ENCODE peak calls at places on chromosomes 1 and 21, in four cellular contexts. One of them, this sample, is unnamed.
A peak's percentile ranks its signal among the peaks of the same experiment; 100 is the strongest.

GRCh38 chr1:85244271-85245053 is 15.0 kb downstream of the C1orf52 start:
- DNase-seq in H1: no peak
- DNase-seq in HepG2: no peak
- DNase-seq in K562: peak; percentile 63
- DNase-seq in this sample: no peak

GRCh38 chr1:35269190-35269988 is 880 bp downstream of the ZMYM4 start:
- DNase-seq in H1: peak; percentile 47
- DNase-seq in HepG2: no peak
- DNase-seq in K562: no peak
- DNase-seq in this sample: no peak

GRCh38 chr1:157319567-157319966 is 181.4 kb upstream of the ETV3 start:
- DNase-seq in H1: no peak
- DNase-seq in HepG2: no peak
- DNase-seq in K562: no peak
- DNase-seq in this sample: no peak

GRCh38 chr1:151905070-151905442 is 4.3 kb downstream of the THEM4 start:
- DNase-seq in H1: no peak
- DNase-seq in HepG2: no peak
- DNase-seq in K562: peak; percentile 54
- DNase-seq in this sample: no peak

GRCh38 chr1:48302652-48303051 is 80.1 kb downstream of the SLC5A9 start:
- DNase-seq in H1: no peak
- DNase-seq in HepG2: no peak
- DNase-seq in K562: no peak
- DNase-seq in this sample: no peak

GRCh38 chr1:85149805-85150204 is 51.0 kb downstream of the SYDE2 start:
- DNase-seq in H1: no peak
- DNase-seq in HepG2: no peak
- DNase-seq in K562: no peak
- DNase-seq in this sample: no peak

GRCh38 chr1:233025566-233025965 is 75.2 kb downstream of the NTPCR start:
- DNase-seq in H1: no peak
- DNase-seq in HepG2: no peak
- DNase-seq in K562: no peak
- DNase-seq in this sample: no peak

GRCh38 chr1:84971957-84972356 is 25.0 kb downstream of the MCOLN2 start:
- DNase-seq in H1: no peak
- DNase-seq in HepG2: no peak
- DNase-seq in K562: no peak
- DNase-seq in this sample: no peak

GRCh38 chr1:24896176-24896575 is 33.9 kb downstream of the RUNX3 start:
- DNase-seq in H1: peak; percentile 39
- DNase-seq in HepG2: no peak
- DNase-seq in K562: no peak
- DNase-seq in this sample: no peak

GRCh38 chr1:224773646-224774045 is 155.8 kb upstream of the DNAH14 start:
- DNase-seq in H1: no peak
- DNase-seq in HepG2: no peak
- DNase-seq in K562: no peak
- DNase-seq in this sample: no peak

GRCh38 chr1:244709076-244709475 is 56.1 kb downstream of the DESI2 start:
- DNase-seq in H1: no peak
- DNase-seq in HepG2: no peak
- DNase-seq in K562: no peak
- DNase-seq in this sample: no peak

GRCh38 chr21:42063206-42063577 is 7.9 kb upstream of the UMODL1 start:
- DNase-seq in H1: no peak
- DNase-seq in HepG2: no peak
- DNase-seq in K562: no peak
- DNase-seq in this sample: no peak

GRCh38 chr1:62228139-62228882 is 33.7 kb downstream of the L1TD1 start:
- DNase-seq in H1: no peak
- DNase-seq in HepG2: no peak
- DNase-seq in K562: no peak
- DNase-seq in this sample: no peak

GRCh38 chr1:16009030-16009460 is 5.0 kb downstream of the SRARP start:
- DNase-seq in H1: peak; percentile 98
- DNase-seq in HepG2: peak; percentile 63
- DNase-seq in K562: peak; percentile 84
- DNase-seq in this sample: peak; percentile 97

GRCh38 chr1:23719162-23719820 is 24.0 kb upstream of the ELOA start:
- DNase-seq in H1: no peak
- DNase-seq in HepG2: no peak
- DNase-seq in K562: no peak
- DNase-seq in this sample: no peak

GRCh38 chr1:51981555-51981954 is 8.9 kb downstream of the RAB3B start:
- DNase-seq in H1: no peak
- DNase-seq in HepG2: no peak
- DNase-seq in K562: no peak
- DNase-seq in this sample: no peak

GRCh38 chr1:247357781-247358211 is 26.1 kb upstream of the ZNF496 start:
- DNase-seq in H1: no peak
- DNase-seq in HepG2: no peak
- DNase-seq in K562: no peak
- DNase-seq in this sample: no peak

GRCh38 chr1:156805766-156806511 is 10.7 kb downstream of the SH2D2A start:
- DNase-seq in H1: no peak
- DNase-seq in HepG2: no peak
- DNase-seq in K562: no peak
- DNase-seq in this sample: no peak

GRCh38 chr21:45344576-45344975 is 56.9 kb upstream of the POFUT2 start:
- DNase-seq in H1: no peak
- DNase-seq in HepG2: no peak
- DNase-seq in K562: no peak
- DNase-seq in this sample: no peak

GRCh38 chr1:202007703-202008489 is 2.5 kb upstream of the ELF3 start:
- DNase-seq in H1: peak; percentile 82
- DNase-seq in HepG2: no peak
- DNase-seq in K562: peak; percentile 74
- DNase-seq in this sample: peak; percentile 87

GRCh38 chr1:83574749-83575148 is 424.2 kb downstream of the TTLL7 start:
- DNase-seq in H1: no peak
- DNase-seq in HepG2: no peak
- DNase-seq in K562: no peak
- DNase-seq in this sample: no peak

GRCh38 chr1:186050360-186050759 is 316.2 kb downstream of the HMCN1 start:
- DNase-seq in H1: no peak
- DNase-seq in HepG2: no peak
- DNase-seq in K562: no peak
- DNase-seq in this sample: no peak

GRCh38 chr1:119483441-119484200 is 23.4 kb upstream of the HSD3B1 start:
- DNase-seq in H1: no peak
- DNase-seq in HepG2: no peak
- DNase-seq in K562: no peak
- DNase-seq in this sample: no peak

GRCh38 chr1:180181996-180182675 is 27.5 kb downstream of the QSOX1 start:
- DNase-seq in H1: no peak
- DNase-seq in HepG2: no peak
- DNase-seq in K562: no peak
- DNase-seq in this sample: no peak

GRCh38 chr1:212455406-212456165 is 22.9 kb downstream of the NENF start:
- DNase-seq in H1: peak; percentile 98
- DNase-seq in HepG2: peak; percentile 58
- DNase-seq in K562: peak; percentile 88
- DNase-seq in this sample: peak; percentile 93

GRCh38 chr1:18878538-18879220 is 19.2 kb upstream of the TAS1R2 start:
- DNase-seq in H1: no peak
- DNase-seq in HepG2: no peak
- DNase-seq in K562: no peak
- DNase-seq in this sample: no peak

GRCh38 chr1:147599362-147600118 is 58.2 kb downstream of the BCL9 start:
- DNase-seq in H1: peak; percentile 96
- DNase-seq in HepG2: peak; percentile 81
- DNase-seq in K562: peak; percentile 94
- DNase-seq in this sample: peak; percentile 98

GRCh38 chr1:181173761-181174371 is 85.4 kb downstream of the IER5 start:
- DNase-seq in H1: peak; percentile 16
- DNase-seq in HepG2: no peak
- DNase-seq in K562: no peak
- DNase-seq in this sample: no peak

GRCh38 chr1:214031267-214031650 is 43.5 kb downstream of the PROX1 start:
- DNase-seq in H1: no peak
- DNase-seq in HepG2: no peak
- DNase-seq in K562: no peak
- DNase-seq in this sample: peak; percentile 68

GRCh38 chr1:31523769-31524168 is 52.5 kb upstream of the TINAGL1 start:
- DNase-seq in H1: no peak
- DNase-seq in HepG2: peak; percentile 32
- DNase-seq in K562: no peak
- DNase-seq in this sample: no peak

GRCh38 chr1:66731462-66731861 is 20.8 kb upstream of the DYNLT5 start:
- DNase-seq in H1: no peak
- DNase-seq in HepG2: no peak
- DNase-seq in K562: no peak
- DNase-seq in this sample: no peak

DNA sequence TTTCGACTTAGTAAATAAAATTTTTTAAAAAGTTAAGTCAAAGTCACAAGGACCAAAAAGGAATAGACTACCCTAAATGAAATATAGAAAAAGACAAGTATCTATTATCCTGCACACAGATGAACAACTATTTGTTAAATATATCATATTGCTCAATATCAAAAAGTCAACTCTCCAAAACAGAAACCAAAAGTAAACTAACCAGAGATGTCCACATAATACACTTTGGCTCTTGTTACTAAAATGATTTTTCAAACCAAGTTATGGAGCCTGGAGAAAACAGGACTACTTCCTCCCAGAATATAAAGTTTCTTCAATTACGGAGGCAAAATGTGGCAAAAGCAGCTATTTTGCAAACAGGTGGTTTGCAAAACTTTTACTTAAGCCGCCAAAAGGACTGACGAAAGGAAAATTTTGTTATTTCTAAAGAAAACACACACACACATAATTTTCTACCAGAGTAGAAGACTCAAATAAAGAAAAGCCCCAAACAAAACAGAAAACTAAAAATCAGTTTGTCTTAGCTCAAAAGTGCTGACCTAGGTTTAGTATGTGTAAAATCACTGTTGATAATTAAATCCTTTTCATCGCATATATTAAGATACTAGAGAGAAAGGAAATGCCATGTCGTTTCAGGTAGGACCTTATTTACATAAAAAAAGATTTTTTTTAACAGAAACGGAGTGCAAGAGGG is 1.1 kb downstream of the DPYD start:
- DNase-seq in H1: no peak
- DNase-seq in HepG2: no peak
- DNase-seq in K562: no peak
- DNase-seq in this sample: no peak
- TF ChIP-seq ATF2 in H1: no peak
- TF ChIP-seq ATF2 in HepG2: no peak
- TF ChIP-seq ATF2 in K562: no peak
- TF ChIP-seq ATF2 in this sample: no peak

DNA sequence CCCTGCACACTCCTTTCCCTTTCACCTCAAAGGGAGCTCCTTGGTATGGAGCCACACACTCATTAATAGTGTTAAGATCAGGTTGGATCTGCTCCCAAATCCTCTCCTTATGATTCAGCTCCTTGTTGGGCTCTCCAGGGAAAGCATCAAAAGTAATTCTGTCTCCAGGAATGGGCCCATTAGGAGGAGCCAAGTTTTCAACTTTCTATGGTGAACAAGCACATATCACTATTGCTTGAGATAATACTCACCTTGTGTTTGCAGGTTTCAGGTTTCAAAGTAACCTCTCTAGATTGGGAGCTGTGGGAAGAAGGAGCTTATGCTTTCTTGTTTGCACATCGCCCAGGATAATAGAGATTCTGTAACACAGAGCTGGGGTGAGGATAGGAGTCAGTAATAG is 164.8 kb downstream of the TNFSF18 start:
- DNase-seq in H1: no peak
- DNase-seq in HepG2: no peak
- DNase-seq in K562: no peak
- DNase-seq in this sample: no peak
- TF ChIP-seq JUN in H1: no peak
- TF ChIP-seq JUN in HepG2: no peak
- TF ChIP-seq JUN in K562: no peak
- TF ChIP-seq JUN in this sample: no peak

DNA sequence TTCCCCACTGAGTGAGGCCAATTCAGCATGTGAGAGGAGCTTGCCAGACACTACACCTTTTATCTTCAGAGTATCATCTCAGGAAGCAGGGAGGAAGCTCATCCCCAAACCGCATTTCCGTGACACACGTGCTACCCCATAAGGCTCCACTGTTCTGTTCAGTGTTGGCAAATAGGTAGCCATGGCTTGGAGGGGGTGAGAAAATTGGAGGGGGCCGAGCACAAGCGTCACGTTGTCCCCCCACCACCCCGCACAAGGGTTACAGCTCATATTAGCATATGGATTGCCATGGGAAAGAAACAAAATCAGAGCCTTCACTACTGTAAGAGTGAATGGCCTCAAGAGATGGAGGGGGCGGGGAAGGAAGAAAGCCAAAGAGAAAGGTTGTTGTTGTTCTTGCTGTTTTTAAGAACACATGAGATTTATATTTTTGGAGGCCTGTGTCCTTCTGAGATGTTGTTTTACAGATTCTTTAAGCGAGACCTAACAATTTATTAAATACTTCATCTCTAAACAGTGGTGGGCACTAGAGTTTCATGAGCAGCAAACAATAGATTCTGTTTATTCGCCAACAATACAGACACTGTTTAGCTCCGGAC is 46.8 kb downstream of the OLIG1 start:
- DNase-seq in H1: no peak
- DNase-seq in HepG2: no peak
- DNase-seq in K562: no peak
- DNase-seq in this sample: no peak
- TF ChIP-seq ATF2 in H1: no peak
- TF ChIP-seq ATF2 in HepG2: no peak
- TF ChIP-seq ATF2 in K562: no peak
- TF ChIP-seq ATF2 in this sample: no peak

GRCh38 chr1:1434131-1434811 is 1.2 kb upstream of the VWA1 start:
- DNase-seq in H1: peak; percentile 83
- DNase-seq in HepG2: peak; percentile 53
- DNase-seq in K562: peak; percentile 33
- DNase-seq in this sample: peak; percentile 72
- TF ChIP-seq JUN in H1: no peak
- TF ChIP-seq JUN in HepG2: no peak
- TF ChIP-seq JUN in K562: no peak
- TF ChIP-seq JUN in this sample: no peak

DNA sequence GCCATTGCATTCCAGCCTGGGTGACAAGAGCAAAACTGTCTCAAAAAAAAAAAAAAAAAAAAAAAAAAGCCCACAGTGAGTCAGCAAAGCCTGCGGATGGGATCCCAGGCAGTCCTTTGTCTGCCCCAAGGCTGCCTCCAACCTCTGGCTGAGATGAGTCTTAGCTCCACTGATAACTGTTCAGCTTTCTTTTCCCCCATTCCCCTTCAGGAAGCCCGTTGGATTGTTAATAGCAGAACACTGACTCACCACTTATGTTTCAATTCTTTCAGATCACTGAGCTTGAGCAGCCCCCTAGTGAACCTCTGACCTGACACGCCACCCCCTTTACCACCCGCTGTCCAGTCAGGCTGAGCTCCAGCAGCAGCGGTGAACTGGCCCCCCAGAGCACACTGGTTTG is 57.5 kb downstream of the ERG start:
- DNase-seq in H1: no peak
- DNase-seq in HepG2: peak; percentile 18
- DNase-seq in K562: peak; percentile 44
- DNase-seq in this sample: no peak
- TF ChIP-seq ATF2 in H1: no peak
- TF ChIP-seq ATF2 in HepG2: no peak
- TF ChIP-seq ATF2 in K562: no peak
- TF ChIP-seq ATF2 in this sample: no peak

GRCh38 chr1:2514863-2515762 is 11.3 kb downstream of the PANK4 start:
- DNase-seq in H1: no peak
- DNase-seq in HepG2: no peak
- DNase-seq in K562: no peak
- DNase-seq in this sample: no peak
- TF ChIP-seq JUN in H1: no peak
- TF ChIP-seq JUN in HepG2: no peak
- TF ChIP-seq JUN in K562: no peak
- TF ChIP-seq JUN in this sample: no peak

This sample was measured in WTC11.